ENCODE peak calls at places on chromosomes 12 and 14, in ten cellular contexts. J is GM12865; V is effector CD4-positive, alpha-beta T cell; P is NCI-H2171; M is NCI-H1105 treated with DMSO at 0.1 percent for 48 hours; G is Peyer's patch; C is ecto neural progenitor cell; E is activated CD4-positive, alpha-beta T cell treated with anti-CD3 and anti-CD28 coated beads for 36 hours; R is activated T-cell treated with anti-CD3 and anti-CD28 coated beads, Interleukin-2, amount 50 U/mL, for 1 hour; U is SW480. H is an unnamed sample.

GRCh38 chr12:132812631-132813305 is 15.9 kb downstream of the GOLGA3 start:
- DNase-seq in J (no peak), V (no peak), E (peak; percentile 37), P (no peak), U (no peak), G (no peak), M (no peak), C (no peak), R (no peak), H (no peak)

GRCh38 chr12:68831272-68831671 is 23.3 kb downstream of the MDM2 start:
- DNase-seq in E (no peak), M (no peak), U (no peak), P (no peak), V (no peak), J (no peak), G (no peak), R (no peak), C (no peak), H (no peak)

GRCh38 chr14:77554816-77555599 is 56.4 kb upstream of the ISM2 start:
- DNase-seq in J (peak; percentile 44), E (no peak), U (no peak), C (no peak), P (no peak), R (no peak), M (no peak), V (no peak), G (no peak), H (no peak)

GRCh38 chr14:24971255-24971654 is 78.7 kb downstream of the STXBP6 start:
- DNase-seq in C (no peak), V (no peak), E (no peak), R (no peak), J (no peak), U (no peak), G (no peak), P (no peak), M (no peak), H (no peak)

GRCh38 chr12:92753976-92754885 is 51.4 kb downstream of the PLEKHG7 start:
- DNase-seq in C (no peak), V (no peak), U (no peak), E (no peak), R (no peak), P (no peak), G (no peak), M (no peak), J (no peak), H (no peak)

GRCh38 chr12:5723071-5723470 is 222.0 kb downstream of the ANO2 start:
- DNase-seq in R (no peak), E (no peak), P (no peak), G (no peak), U (no peak), J (no peak), C (peak; percentile 44), M (no peak), V (no peak), H (no peak)

GRCh38 chr12:116370886-116371580 is 93.5 kb upstream of the MED13L start:
- DNase-seq in C (no peak), G (no peak), M (no peak), U (no peak), E (no peak), J (no peak), V (no peak), R (no peak), P (no peak), H (no peak)

GRCh38 chr12:102833687-102834435 is 83.2 kb downstream of the PAH start:
- DNase-seq in C (peak; percentile 73), G (no peak), P (no peak), M (no peak), V (no peak), U (peak; percentile 3), E (peak; percentile 13), R (no peak), J (peak; percentile 2), H (peak; percentile 16)

GRCh38 chr12:32305163-32305562 is 94.2 kb upstream of the FGD4 start:
- DNase-seq in E (no peak), U (peak; percentile 29), J (peak; percentile 61), P (no peak), R (no peak), C (no peak), V (no peak), M (peak; percentile 52), G (no peak), H (peak; percentile 15)

GRCh38 chr12:125403145-125403789 is 338.0 kb downstream of the AACS start:
- DNase-seq in V (no peak), C (peak; percentile 71), P (peak; percentile 28), U (peak; percentile 17), M (peak; percentile 53), E (no peak), J (peak; percentile 47), G (no peak), R (no peak), H (no peak)

GRCh38 chr12:51759175-51759574 is 89.3 kb downstream of the FIGNL2 start:
- DNase-seq in J (no peak), U (no peak), P (no peak), M (no peak), V (no peak), R (no peak), E (no peak), C (no peak), G (no peak), H (no peak)

H was measured in activated naive CD4-positive, alpha-beta T cell treated with anti-CD3 and anti-CD28 coated beads for 36 hours.